ENCODE peak calls at places on chromosomes 16 and 17, in four cellular contexts. K, H, Q and L are unnamed samples.

GRCh38 chr16:87229230-87230192 is 87.7 kb downstream of the C16orf95 start:
- DNase-seq in K (no peak), H (no peak), Q (peak), L (no peak)

GRCh38 chr16:31063495-31063842 is 10.6 kb downstream of the ZNF668 start:
- DNase-seq in K (no peak), H (no peak), Q (no peak), L (no peak)

GRCh38 chr16:17304814-17305169 is 166.0 kb downstream of the XYLT1 start:
- DNase-seq in K (no peak), H (no peak), Q (no peak), L (no peak)

GRCh38 chr17:67212716-67213417 is 32.1 kb downstream of the HELZ start:
- DNase-seq in K (no peak), H (no peak), Q (no peak), L (no peak)

GRCh38 chr17:17744116-17744515 is 62.9 kb downstream of the RAI1 start:
- DNase-seq in K (no peak), H (no peak), Q (no peak), L (no peak)

GRCh38 chr17:83161298-83162034 is 82.1 kb downstream of the METRNL start:
- DNase-seq in K (no peak), H (no peak), Q (peak), L (no peak)

GRCh38 chr17:58330997-58331814 is 2.6 kb upstream of the TSPOAP1 start:
- DNase-seq in K (no peak), H (no peak), Q (no peak), L (peak)

GRCh38 chr16:13550254-13550653 is 369.7 kb upstream of the ERCC4 start:
- DNase-seq in K (no peak), H (no peak), Q (no peak), L (no peak)

GRCh38 chr17:29434550-29434949 is 44.4 kb downstream of the TAOK1 start:
- DNase-seq in K (no peak), H (no peak), Q (no peak), L (no peak)

GRCh38 chr17:43536236-43537088 is 9.7 kb downstream of the ETV4 start:
- DNase-seq in K (no peak), H (no peak), Q (no peak), L (no peak)

GRCh38 chr17:49748791-49749190 is 15.1 kb downstream of the FAM117A start:
- DNase-seq in K (no peak), H (peak), Q (no peak), L (no peak)

GRCh38 chr17:42221886-42222745 is 27.8 kb upstream of the GHDC start:
- DNase-seq in K (peak), H (no peak), Q (peak), L (peak)

GRCh38 chr17:8831234-8831849 is 32.2 kb upstream of the MFSD6L start:
- DNase-seq in K (no peak), H (no peak), Q (peak), L (no peak)

GRCh38 chr17:8835106-8835505 is 32.4 kb downstream of the PIK3R6 start:
- DNase-seq in K (no peak), H (no peak), Q (no peak), L (no peak)

GRCh38 chr17:8830141-8830540 is 31.0 kb upstream of the MFSD6L start:
- DNase-seq in K (no peak), H (no peak), Q (peak), L (no peak)

GRCh38 chr17:8835631-8836364 is 31.7 kb downstream of the PIK3R6 start:
- DNase-seq in K (no peak), H (no peak), Q (peak), L (no peak)

GRCh38 chr17:8832711-8833352 is 33.7 kb upstream of the MFSD6L start:
- DNase-seq in K (peak), H (no peak), Q (peak), L (no peak)
- TF ChIP-seq CTCF in K (peak), H (peak), Q (no peak), L (peak)

GRCh38 chr16:67663151-67663876 is 2.6 kb downstream of the PARD6A start:
- DNase-seq in K (peak), H (no peak), Q (no peak), L (no peak)
- TF ChIP-seq CTCF in K (no peak), H (peak), Q (no peak), L (peak)

GRCh38 chr17:38918129-38918913 is 7.1 kb upstream of the LASP1NB start:
- DNase-seq in K (no peak), H (no peak), Q (peak), L (no peak)
- TF ChIP-seq CTCF in K (no peak), H (no peak), Q (no peak), L (no peak)

DNA sequence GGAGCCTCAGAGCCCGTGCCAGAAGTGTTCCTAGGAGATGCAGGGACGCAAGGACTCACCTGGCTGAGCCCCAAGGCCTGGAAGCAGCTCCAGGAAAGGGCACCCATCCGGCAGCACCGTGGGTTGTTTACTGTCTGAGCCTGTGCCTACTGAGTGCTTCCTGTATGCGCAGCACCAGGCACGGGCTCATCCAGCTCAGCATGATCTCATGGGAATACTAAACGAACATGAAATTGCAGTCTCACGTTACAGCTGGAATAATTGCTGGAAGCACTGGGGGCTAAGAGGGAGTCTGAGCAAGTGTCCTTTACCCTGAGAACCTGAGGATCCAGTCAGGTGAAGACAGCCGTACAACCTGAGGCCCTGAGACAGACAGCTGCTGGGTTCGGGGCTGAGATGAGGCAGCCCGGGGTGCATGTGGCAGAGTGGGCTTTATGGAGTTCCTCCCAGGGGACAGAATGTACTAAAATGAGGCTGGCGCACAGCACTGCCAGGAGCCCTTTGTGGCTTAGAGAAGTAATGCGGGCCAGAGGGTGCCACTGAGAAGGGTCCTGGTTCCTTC is 5.4 kb downstream of the CTRL start:
- DNase-seq in K (no peak), H (no peak), Q (peak), L (peak)
- TF ChIP-seq CTCF in K (no peak), H (peak), Q (no peak), L (no peak)

DNA sequence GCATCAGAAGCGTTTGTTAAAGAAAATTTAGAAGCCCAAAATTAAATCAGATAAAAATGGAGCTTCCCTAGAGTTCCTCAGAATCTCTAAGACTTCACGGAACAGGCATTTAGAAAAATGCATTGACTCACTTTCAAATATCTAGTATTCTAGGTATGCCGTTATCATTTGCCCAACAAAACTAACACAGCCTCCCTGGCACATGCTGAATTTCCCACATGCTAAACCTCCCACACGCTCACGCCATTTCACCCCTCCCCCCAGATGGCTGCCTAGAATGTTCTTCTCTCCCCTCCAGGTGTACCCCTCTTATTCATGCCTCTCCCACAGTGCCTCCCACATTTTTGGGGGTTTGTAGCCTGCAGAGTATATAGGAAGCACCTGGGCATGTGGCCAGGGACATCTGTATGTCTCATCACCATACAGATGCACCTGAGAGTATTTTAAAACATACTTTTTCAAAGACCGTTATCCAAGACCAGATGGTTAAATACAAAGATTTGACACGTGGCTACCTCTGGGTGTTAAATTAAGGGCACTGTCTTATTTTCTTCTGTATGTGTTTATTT is 38.2 kb upstream of the ICAM2 start:
- DNase-seq in K (no peak), H (no peak), Q (no peak), L (no peak)
- TF ChIP-seq CTCF in K (no peak), H (no peak), Q (no peak), L (no peak)